ENCODE peak calls at places on chromosome 10, in four cellular contexts. One of them, this sample, is unnamed.

GRCh38 chr10:114629824-114630430 is 28.1 kb downstream of the ABLIM1 start:
- DNase-seq in fibroblast of lung: no peak
- DNase-seq in neuronal stem cell: no peak
- DNase-seq in hepatocyte: no peak
- DNase-seq in this sample: no peak

GRCh38 chr10:85491652-85492051 is 874.9 kb downstream of the GRID1 start:
- DNase-seq in hepatocyte: no peak
- DNase-seq in fibroblast of lung: no peak
- DNase-seq in neuronal stem cell: no peak
- DNase-seq in this sample: no peak

GRCh38 chr10:23755557-23755956 is 316.7 kb downstream of the OTUD1 start:
- DNase-seq in fibroblast of lung: no peak
- DNase-seq in hepatocyte: no peak
- DNase-seq in neuronal stem cell: no peak
- DNase-seq in this sample: no peak

GRCh38 chr10:12622691-12623090 is 273.3 kb downstream of the CAMK1D start:
- DNase-seq in fibroblast of lung: no peak
- DNase-seq in hepatocyte: no peak
- DNase-seq in neuronal stem cell: no peak
- DNase-seq in this sample: peak

GRCh38 chr10:16950686-16951681 is 133.8 kb upstream of the RSU1 start:
- DNase-seq in neuronal stem cell: peak
- DNase-seq in hepatocyte: peak
- DNase-seq in fibroblast of lung: peak
- DNase-seq in this sample: peak

GRCh38 chr10:133061296-133062038 is 26.3 kb upstream of the ADGRA1 start:
- DNase-seq in neuronal stem cell: no peak
- DNase-seq in fibroblast of lung: no peak
- DNase-seq in hepatocyte: no peak
- DNase-seq in this sample: no peak

GRCh38 chr10:133261726-133262325 is 14.8 kb downstream of the ADAM8 start:
- DNase-seq in hepatocyte: peak
- DNase-seq in neuronal stem cell: no peak
- DNase-seq in fibroblast of lung: peak
- DNase-seq in this sample: peak

GRCh38 chr10:60978287-60979115 is 34.5 kb upstream of the RHOBTB1 start:
- DNase-seq in neuronal stem cell: no peak
- DNase-seq in hepatocyte: peak
- DNase-seq in fibroblast of lung: no peak
- DNase-seq in this sample: no peak

GRCh38 chr10:88682491-88682890 is 18.2 kb downstream of the LIPF start:
- DNase-seq in fibroblast of lung: no peak
- DNase-seq in hepatocyte: no peak
- DNase-seq in neuronal stem cell: no peak
- DNase-seq in this sample: no peak

GRCh38 chr10:84267503-84268126 is 22.8 kb downstream of the RGR start:
- DNase-seq in fibroblast of lung: peak
- DNase-seq in hepatocyte: peak
- DNase-seq in neuronal stem cell: peak
- DNase-seq in this sample: no peak

GRCh38 chr10:22624289-22624738 is 90.1 kb downstream of the PIP4K2A start:
- DNase-seq in hepatocyte: peak
- DNase-seq in neuronal stem cell: no peak
- DNase-seq in fibroblast of lung: peak
- DNase-seq in this sample: peak

GRCh38 chr10:100327007-100327700 is 2.9 kb downstream of the PKD2L1 start:
- DNase-seq in fibroblast of lung: no peak
- DNase-seq in hepatocyte: no peak
- DNase-seq in neuronal stem cell: no peak
- DNase-seq in this sample: no peak

GRCh38 chr10:30831876-30832726 is 199.6 kb downstream of the ZNF438 start:
- DNase-seq in neuronal stem cell: no peak
- DNase-seq in fibroblast of lung: no peak
- DNase-seq in hepatocyte: no peak
- DNase-seq in this sample: no peak

GRCh38 chr10:48976208-48976607 is 36.6 kb upstream of the LRRC18 start:
- DNase-seq in hepatocyte: peak
- DNase-seq in fibroblast of lung: peak
- DNase-seq in neuronal stem cell: no peak
- DNase-seq in this sample: peak

GRCh38 chr10:132143162-132143561 is 43.6 kb upstream of the DPYSL4 start:
- DNase-seq in hepatocyte: no peak
- DNase-seq in neuronal stem cell: no peak
- DNase-seq in fibroblast of lung: no peak
- DNase-seq in this sample: no peak

GRCh38 chr10:52491246-52492000 is 177.3 kb downstream of the DKK1 start:
- DNase-seq in hepatocyte: no peak
- DNase-seq in neuronal stem cell: no peak
- DNase-seq in fibroblast of lung: peak
- DNase-seq in this sample: no peak

GRCh38 chr10:5840314-5841307 is 27.4 kb upstream of the GDI2 start:
- DNase-seq in fibroblast of lung: no peak
- DNase-seq in neuronal stem cell: no peak
- DNase-seq in hepatocyte: no peak
- DNase-seq in this sample: peak

GRCh38 chr10:88743999-88744398 is 15.8 kb upstream of the LIPN start:
- DNase-seq in fibroblast of lung: no peak
- DNase-seq in neuronal stem cell: no peak
- DNase-seq in hepatocyte: no peak
- DNase-seq in this sample: no peak

GRCh38 chr10:6716521-6716920 is 136.4 kb upstream of the PRKCQ start:
- DNase-seq in fibroblast of lung: peak
- DNase-seq in hepatocyte: no peak
- DNase-seq in neuronal stem cell: no peak
- DNase-seq in this sample: no peak

GRCh38 chr10:61835069-61835908 is 66.2 kb upstream of the ARID5B start:
- DNase-seq in neuronal stem cell: no peak
- DNase-seq in fibroblast of lung: peak
- DNase-seq in hepatocyte: peak
- DNase-seq in this sample: peak

GRCh38 chr10:109205929-109206585 is 717.3 kb downstream of the XPNPEP1 start:
- DNase-seq in neuronal stem cell: no peak
- DNase-seq in hepatocyte: peak
- DNase-seq in fibroblast of lung: peak
- DNase-seq in this sample: peak

GRCh38 chr10:93589648-93590562 is 11.1 kb downstream of the RBP4 start:
- DNase-seq in fibroblast of lung: no peak
- DNase-seq in hepatocyte: no peak
- DNase-seq in neuronal stem cell: no peak
- DNase-seq in this sample: no peak

GRCh38 chr10:5314866-5315265 is 49.9 kb upstream of the UCN3 start:
- DNase-seq in neuronal stem cell: no peak
- DNase-seq in fibroblast of lung: no peak
- DNase-seq in hepatocyte: no peak
- DNase-seq in this sample: no peak

GRCh38 chr10:82558208-82558607 is 683.2 kb downstream of the NRG3 start:
- DNase-seq in neuronal stem cell: no peak
- DNase-seq in fibroblast of lung: no peak
- DNase-seq in hepatocyte: peak
- DNase-seq in this sample: no peak

GRCh38 chr10:114908896-114909295 is 29.1 kb upstream of the TRUB1 start:
- DNase-seq in fibroblast of lung: no peak
- DNase-seq in neuronal stem cell: no peak
- DNase-seq in hepatocyte: no peak
- DNase-seq in this sample: no peak

GRCh38 chr10:76962851-76963250 is 674.8 kb downstream of the KCNMA1 start:
- DNase-seq in fibroblast of lung: peak
- DNase-seq in hepatocyte: no peak
- DNase-seq in neuronal stem cell: no peak
- DNase-seq in this sample: no peak

GRCh38 chr10:46528675-46529615 is 27.5 kb downstream of the GPRIN2 start:
- DNase-seq in hepatocyte: no peak
- DNase-seq in neuronal stem cell: no peak
- DNase-seq in fibroblast of lung: no peak
- DNase-seq in this sample: no peak

GRCh38 chr10:17134737-17135260 is 5.2 kb upstream of the CUBN start:
- DNase-seq in fibroblast of lung: no peak
- DNase-seq in hepatocyte: no peak
- DNase-seq in neuronal stem cell: no peak
- DNase-seq in this sample: peak

DNA sequence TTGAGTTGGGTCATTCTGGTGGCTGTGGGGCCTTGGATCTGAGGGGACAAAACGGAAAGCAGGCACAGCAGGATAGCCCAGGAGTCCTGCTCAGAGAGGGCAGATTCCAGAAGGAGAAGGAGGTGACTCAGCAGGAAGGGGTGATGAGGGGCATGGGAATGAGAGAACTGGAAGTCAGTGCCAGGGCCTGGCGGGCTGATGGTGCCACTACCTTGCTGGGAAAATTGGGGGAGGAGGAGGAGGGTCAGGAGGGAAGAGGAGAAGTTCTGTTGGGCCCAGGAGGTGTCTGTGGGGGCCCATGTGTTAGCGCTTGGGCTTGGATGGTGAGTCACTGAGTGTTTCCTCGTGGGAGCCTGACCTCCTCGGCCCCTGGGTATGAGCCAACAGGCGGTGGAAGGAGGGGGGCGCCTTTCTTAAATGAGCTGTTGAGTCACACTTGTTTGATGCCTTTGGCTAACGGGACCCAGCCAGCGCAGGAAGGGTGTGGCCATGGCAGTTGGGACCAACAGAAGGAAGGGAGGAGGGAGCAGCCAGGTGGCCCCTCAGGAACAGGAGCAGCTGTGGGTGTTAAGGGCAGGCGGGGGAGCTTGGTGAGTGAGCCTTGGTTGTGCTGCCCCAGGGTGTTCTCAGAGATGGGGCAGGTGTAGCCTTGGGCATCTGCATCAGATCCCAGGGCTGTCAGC is 130.0 kb upstream of the BTBD16 start:
- DNase-seq in hepatocyte: peak
- DNase-seq in fibroblast of lung: peak
- DNase-seq in neuronal stem cell: no peak
- DNase-seq in this sample: peak
- H2AFZ ChIP-seq in hepatocyte: no peak
- H2AFZ ChIP-seq in fibroblast of lung: no peak
- H2AFZ ChIP-seq in neuronal stem cell: no peak
- H2AFZ ChIP-seq in this sample: peak

DNA sequence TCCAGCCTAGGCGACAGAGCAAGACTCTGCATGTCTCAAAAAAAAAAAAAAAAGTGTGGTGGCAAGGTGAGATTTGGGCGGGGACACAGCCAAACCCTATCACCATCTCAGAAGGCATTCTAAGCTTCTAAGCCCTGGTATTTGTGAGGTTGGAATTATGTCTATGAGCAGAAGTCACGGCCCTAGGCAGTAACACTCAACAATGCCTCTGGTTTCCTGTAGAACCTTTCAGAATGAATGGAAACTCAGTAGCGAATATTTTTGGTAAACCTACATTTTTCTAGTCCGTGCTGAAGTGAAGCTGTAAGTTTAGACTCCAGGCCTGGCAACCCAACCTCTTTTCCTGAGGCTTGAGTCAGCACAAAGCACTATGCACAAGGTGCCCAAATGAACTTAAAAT is 88.3 kb downstream of the FAM107B start:
- DNase-seq in neuronal stem cell: no peak
- DNase-seq in hepatocyte: no peak
- DNase-seq in fibroblast of lung: no peak
- DNase-seq in this sample: no peak
- H2AFZ ChIP-seq in neuronal stem cell: no peak
- H2AFZ ChIP-seq in hepatocyte: no peak
- H2AFZ ChIP-seq in fibroblast of lung: no peak
- H2AFZ ChIP-seq in this sample: no peak

DNA sequence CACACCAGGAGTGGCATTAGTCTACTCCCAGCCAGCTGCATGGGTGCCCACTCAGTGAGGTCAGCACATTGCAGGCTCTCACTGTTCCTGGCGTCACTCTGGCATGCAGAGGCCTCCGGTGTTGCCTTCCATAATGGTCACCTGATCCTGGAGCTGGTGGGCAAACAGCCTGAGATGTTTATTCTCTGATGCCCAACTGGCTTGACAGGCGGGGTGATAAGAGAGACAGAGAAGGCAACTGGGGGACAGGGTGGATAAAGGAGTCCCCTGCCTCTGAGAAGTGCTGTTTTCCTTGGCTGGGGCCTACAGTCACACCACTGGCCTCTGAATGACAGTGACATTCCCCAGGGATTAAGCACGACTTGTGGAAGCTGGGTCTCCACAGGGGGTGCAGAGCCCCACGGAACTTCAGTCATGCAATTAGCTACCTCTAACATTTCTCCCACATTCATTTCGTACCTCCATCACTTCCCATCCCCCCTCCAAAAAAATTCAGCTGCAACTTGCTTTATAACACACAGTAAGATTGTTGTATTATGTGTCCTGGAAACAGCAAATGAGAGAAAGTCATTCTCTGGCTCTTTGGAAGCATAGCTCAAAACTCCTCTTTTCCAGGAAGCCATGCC is 7.1 kb upstream of the RBM20 start:
- DNase-seq in neuronal stem cell: no peak
- DNase-seq in fibroblast of lung: no peak
- DNase-seq in hepatocyte: no peak
- DNase-seq in this sample: no peak
- H2AFZ ChIP-seq in neuronal stem cell: peak
- H2AFZ ChIP-seq in fibroblast of lung: no peak
- H2AFZ ChIP-seq in hepatocyte: no peak
- H2AFZ ChIP-seq in this sample: peak

GRCh38 chr10:56622335-56622973 is 261.4 kb upstream of the ZWINT start:
- DNase-seq in fibroblast of lung: peak
- DNase-seq in hepatocyte: no peak
- DNase-seq in neuronal stem cell: no peak
- DNase-seq in this sample: no peak
- H2AFZ ChIP-seq in fibroblast of lung: no peak
- H2AFZ ChIP-seq in hepatocyte: no peak
- H2AFZ ChIP-seq in neuronal stem cell: no peak
- H2AFZ ChIP-seq in this sample: no peak

DNA sequence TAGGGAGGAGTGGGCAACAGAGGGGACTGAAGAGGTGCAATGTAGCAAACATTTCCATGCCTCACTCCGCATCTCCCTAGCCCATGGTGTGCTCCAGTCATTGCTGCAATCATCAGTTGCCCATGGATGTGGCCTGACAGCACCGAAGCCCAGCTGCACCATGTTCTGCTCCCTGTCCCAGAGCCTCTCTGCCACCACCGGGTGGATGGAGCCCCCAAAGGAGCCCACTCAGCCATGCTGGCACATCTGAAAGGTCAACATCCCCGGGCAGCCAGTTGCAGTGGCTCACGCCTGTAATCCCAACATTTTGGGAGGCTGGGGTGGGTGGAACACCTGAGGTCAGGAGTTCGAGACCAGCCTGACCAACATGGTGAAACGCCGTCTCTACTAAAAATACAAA is 336.4 kb upstream of the ZMIZ1 start:
- DNase-seq in neuronal stem cell: no peak
- DNase-seq in fibroblast of lung: no peak
- DNase-seq in hepatocyte: no peak
- DNase-seq in this sample: no peak
- H2AFZ ChIP-seq in neuronal stem cell: no peak
- H2AFZ ChIP-seq in fibroblast of lung: no peak
- H2AFZ ChIP-seq in hepatocyte: no peak
- H2AFZ ChIP-seq in this sample: no peak

This sample was measured in osteoblast.